ENCODE peak calls at places on chromosomes 5 and 9, in eight cellular contexts. V is NCI-H82; L is lower lobe of right lung; A is ACHN; K is SW480; R is NCI-H345; B is AG08396; W is activated CD8-positive, alpha-beta T cell treated with anti-CD3 and anti-CD28 coated beads for 36 hours. Y is an unnamed sample.
A peak's percentile ranks its signal among the peaks of the same experiment; 100 is the strongest.

GRCh38 chr5:170442381-170442780 is 53.2 kb upstream of the KCNMB1 start:
- DNase-seq in K (no peak), R (no peak), L (no peak), V (no peak), B (no peak), A (no peak), W (no peak), Y (no peak)

GRCh38 chr5:135662104-135662503 is 83.3 kb upstream of the CXCL14 start:
- DNase-seq in W (no peak), K (no peak), L (no peak), V (no peak), A (no peak), B (no peak), R (peak; percentile 9), Y (no peak)

GRCh38 chr5:35823347-35823875 is 33.3 kb upstream of the IL7R start:
- DNase-seq in K (no peak), L (no peak), W (no peak), V (no peak), R (no peak), A (no peak), B (no peak), Y (no peak)

GRCh38 chr9:125589287-125589686 is 117.7 kb downstream of the MAPKAP1 start:
- DNase-seq in V (no peak), R (no peak), B (no peak), L (no peak), W (no peak), K (no peak), A (no peak), Y (no peak)

GRCh38 chr9:74336161-74336560 is 161.0 kb upstream of the RORB start:
- DNase-seq in W (no peak), V (no peak), L (no peak), A (no peak), R (no peak), B (no peak), K (no peak), Y (no peak)

GRCh38 chr5:38603691-38604090 is 47.2 kb upstream of the LIFR start:
- DNase-seq in L (no peak), B (no peak), R (no peak), V (no peak), A (no peak), W (no peak), K (peak; percentile 62), Y (no peak)

GRCh38 chr5:181217111-181217804 is 5.8 kb upstream of the TRIM41 start:
- DNase-seq in V (no peak), A (peak; percentile 62), L (peak; percentile 61), R (no peak), W (peak; percentile 85), K (peak; percentile 86), B (no peak), Y (no peak)

GRCh38 chr9:127700594-127701255 is 6.1 kb upstream of the CFAP157 start:
- DNase-seq in R (no peak), K (no peak), L (no peak), A (no peak), B (no peak), W (no peak), V (no peak), Y (no peak)

GRCh38 chr9:126428524-126429175 is 102.0 kb downstream of the MVB12B start:
- DNase-seq in B (no peak), K (no peak), R (no peak), W (no peak), V (no peak), A (no peak), L (no peak), Y (no peak)

Y was measured in NCI-H1436 treated with DMSO at 0.1 percent for 48 hours.